ENCODE peak calls at places on chromosomes 13 and 19, in six cellular contexts. Q is glutamatergic neuron; W is ovary; M is left ventricle myocardium inferior; E is stomach; K is CD4-positive, alpha-beta T cell. N is an unnamed sample.

GRCh38 chr13:100097821-100098220 is 8.9 kb downstream of the PCCA start:
- DNase-seq in M (no peak), Q (no peak), K (no peak), E (no peak), W (no peak), N (no peak)

GRCh38 chr13:33466262-33466661 is 180.7 kb upstream of the STARD13 start:
- DNase-seq in M (no peak), K (no peak), Q (no peak), E (no peak), W (no peak), N (no peak)

GRCh38 chr19:41306394-41306793 is 3.6 kb upstream of the CCDC97 start:
- DNase-seq in M (no peak), Q (no peak), W (no peak), E (no peak), K (no peak), N (no peak)

GRCh38 chr13:99501952-99502310 is 659 bp downstream of the TM9SF2 start:
- DNase-seq in E (peak), Q (peak), M (no peak), K (no peak), W (no peak), N (peak)

GRCh38 chr19:4524808-4525562 is 6.7 kb upstream of the PLIN4 start:
- DNase-seq in M (peak), W (peak), E (peak), Q (peak), K (peak), N (peak)

GRCh38 chr19:51660975-51661600 is 14.5 kb upstream of the SIGLEC14 start:
- DNase-seq in K (no peak), E (peak), W (peak), Q (peak), M (peak), N (peak)

GRCh38 chr13:100128838-100129237 is 39.9 kb downstream of the PCCA start:
- DNase-seq in Q (no peak), M (no peak), K (no peak), W (no peak), E (no peak), N (no peak)

GRCh38 chr19:1223018-1223855 is 14.6 kb downstream of the CBARP start:
- DNase-seq in W (no peak), M (no peak), K (no peak), E (no peak), Q (peak), N (no peak)

GRCh38 chr13:42123600-42123999 is 75.2 kb downstream of the DGKH start:
- DNase-seq in W (no peak), E (no peak), K (no peak), Q (no peak), M (no peak), N (no peak)

GRCh38 chr13:77377016-77377415 is 50.1 kb upstream of the MYCBP2 start:
- DNase-seq in E (no peak), M (no peak), K (no peak), Q (no peak), W (no peak), N (no peak)

GRCh38 chr19:49217382-49217781 is 59.8 kb downstream of the TRPM4 start:
- DNase-seq in M (peak), W (no peak), E (no peak), Q (no peak), K (no peak), N (no peak)

GRCh38 chr13:74730556-74731331 is 596.5 kb upstream of the KLF12 start:
- DNase-seq in M (no peak), Q (no peak), W (no peak), E (no peak), K (no peak), N (peak)

GRCh38 chr13:41942462-41943094 is 18.3 kb downstream of the VWA8 start:
- DNase-seq in W (no peak), K (no peak), M (no peak), E (no peak), Q (peak), N (peak)

GRCh38 chr19:47230122-47230920 is 678 bp downstream of the BBC3 start:
- DNase-seq in E (peak), W (peak), K (peak), M (peak), Q (peak), N (peak)

GRCh38 chr19:53961523-53962345 is 1.0 kb upstream of the CACNG8 start:
- DNase-seq in W (no peak), M (no peak), E (no peak), Q (no peak), K (no peak), N (no peak)

GRCh38 chr13:32846020-32846451 is 170.2 kb upstream of the KL start:
- DNase-seq in W (no peak), E (no peak), M (no peak), K (no peak), Q (no peak), N (no peak)

GRCh38 chr13:110232756-110233155 is 74.2 kb downstream of the COL4A1 start:
- DNase-seq in E (no peak), Q (no peak), M (no peak), K (no peak), W (no peak), N (no peak)

GRCh38 chr13:67230774-67231480 is 791 bp upstream of the PCDH9 start:
- DNase-seq in W (peak), M (peak), K (no peak), Q (peak), E (peak), N (peak)

GRCh38 chr13:103386341-103386740 is 320.1 kb upstream of the SLC10A2 start:
- DNase-seq in Q (no peak), K (no peak), E (no peak), M (no peak), W (no peak), N (no peak)

GRCh38 chr13:26050568-26051230 is 1.1 kb downstream of the SHISA2 start:
- DNase-seq in E (peak), Q (peak), M (no peak), K (peak), W (no peak), N (peak)

GRCh38 chr13:26616126-26616525 is 58.6 kb downstream of the WASF3 start:
- DNase-seq in W (no peak), K (no peak), M (no peak), E (no peak), Q (no peak), N (no peak)

GRCh38 chr13:33016414-33017409 is at the start of gene KL:
- DNase-seq in E (peak), M (peak), K (no peak), W (peak), Q (peak), N (peak)

GRCh38 chr19:51971624-51972023 is 15.0 kb downstream of the ZNF350 start:
- DNase-seq in Q (peak), W (no peak), M (no peak), K (no peak), E (no peak), N (no peak)

GRCh38 chr19:10372698-10373097 is 7.7 kb downstream of the TYK2 start:
- DNase-seq in M (no peak), Q (no peak), W (no peak), E (no peak), K (no peak), N (no peak)

GRCh38 chr13:22278336-22278929 is 607.6 kb downstream of the FGF9 start:
- DNase-seq in W (peak), M (peak), E (peak), K (peak), Q (peak), N (peak)

GRCh38 chr19:33624586-33625153 is 2.9 kb downstream of the CHST8 start:
- DNase-seq in K (no peak), W (no peak), E (no peak), Q (no peak), M (no peak), N (no peak)

GRCh38 chr19:10353793-10354391 is 14.5 kb upstream of the ICAM3 start:
- DNase-seq in K (peak), E (no peak), Q (peak), M (peak), W (peak), N (peak)

GRCh38 chr13:105957769-105958438 is 577.6 kb downstream of the EFNB2 start:
- DNase-seq in M (no peak), W (no peak), E (no peak), K (no peak), Q (no peak), N (no peak)

GRCh38 chr19:40612831-40613668 is 11.9 kb downstream of the LTBP4 start:
- DNase-seq in W (peak), E (peak), K (peak), M (no peak), Q (peak), N (peak)

GRCh38 chr19:42495663-42496062 is 32.6 kb downstream of the CEACAM1 start:
- DNase-seq in E (no peak), Q (no peak), M (no peak), W (no peak), K (no peak), N (no peak)

GRCh38 chr13:26992951-26993490 is 178.6 kb downstream of the USP12 start:
- DNase-seq in Q (no peak), W (no peak), M (no peak), K (no peak), E (no peak), N (no peak)

GRCh38 chr13:88031980-88032562 is 360.9 kb downstream of the SLITRK5 start:
- DNase-seq in K (no peak), Q (no peak), M (no peak), W (no peak), E (no peak), N (no peak)

GRCh38 chr13:44648392-44649117 is 72.4 kb upstream of the TSC22D1 start:
- DNase-seq in W (no peak), Q (no peak), E (no peak), M (no peak), K (no peak), N (no peak)
- TF ChIP-seq CTCF in W (no peak), Q (peak), E (no peak), M (peak), K (peak), N (peak)

DNA sequence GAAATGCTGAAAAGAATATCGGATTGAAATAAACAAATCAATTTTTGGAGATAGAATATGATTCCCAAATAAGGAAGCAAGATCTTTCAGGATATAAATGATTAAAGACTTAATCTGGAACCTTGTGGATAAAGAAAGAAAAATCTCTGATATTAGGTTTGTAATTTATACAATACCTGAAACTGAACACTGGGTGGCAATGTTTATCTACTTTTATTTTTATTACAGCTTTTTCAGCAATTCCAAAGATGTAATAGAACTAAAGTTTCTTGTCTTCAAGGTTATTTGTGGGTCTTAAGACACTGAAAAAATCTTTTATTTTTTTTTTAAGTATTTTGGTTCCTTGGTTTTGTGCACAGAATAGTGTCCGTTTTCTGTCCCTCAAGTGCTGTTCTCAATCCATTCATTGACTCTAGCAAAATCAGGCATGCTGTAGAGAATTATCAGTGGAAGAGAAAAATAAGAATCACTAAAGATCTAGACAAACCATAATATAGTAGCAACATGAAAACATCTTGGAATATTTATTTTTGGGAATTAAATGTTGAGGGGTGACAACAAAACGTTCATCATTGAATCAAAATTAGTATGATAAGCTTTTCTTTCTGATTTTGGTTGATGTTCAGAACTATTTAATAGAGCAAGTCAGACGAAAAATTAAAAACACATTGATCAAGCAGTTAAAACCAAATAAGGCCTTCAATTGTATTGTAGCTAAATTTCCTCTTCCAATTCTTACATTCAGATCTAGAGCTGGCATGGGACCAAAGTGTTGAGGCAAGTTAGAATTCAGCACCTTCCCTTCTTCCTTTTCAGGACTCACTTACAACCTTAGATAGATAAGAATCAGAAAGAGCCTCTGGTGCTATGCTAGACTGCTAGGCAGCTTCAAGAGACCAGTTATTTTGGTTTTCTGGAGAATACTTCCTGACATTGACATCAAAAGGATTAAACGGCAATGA is 704.4 kb upstream of the PCDH20 start:
- DNase-seq in M (no peak), K (no peak), E (no peak), Q (no peak), W (no peak), N (no peak)
- TF ChIP-seq CTCF in M (peak), K (no peak), E (no peak), Q (peak), W (no peak), N (peak)

GRCh38 chr19:2254052-2254872 is 2.0 kb downstream of the JSRP1 start:
- DNase-seq in Q (peak), W (peak), M (no peak), E (no peak), K (no peak), N (peak)
- TF ChIP-seq CTCF in Q (peak), W (no peak), M (peak), E (no peak), K (no peak), N (no peak)

GRCh38 chr19:24159707-24160106 is 72.7 kb downstream of the ZNF254 start:
- DNase-seq in M (no peak), W (no peak), K (no peak), E (no peak), Q (no peak), N (no peak)
- TF ChIP-seq CTCF in M (peak), W (no peak), K (no peak), E (no peak), Q (no peak), N (no peak)

DNA sequence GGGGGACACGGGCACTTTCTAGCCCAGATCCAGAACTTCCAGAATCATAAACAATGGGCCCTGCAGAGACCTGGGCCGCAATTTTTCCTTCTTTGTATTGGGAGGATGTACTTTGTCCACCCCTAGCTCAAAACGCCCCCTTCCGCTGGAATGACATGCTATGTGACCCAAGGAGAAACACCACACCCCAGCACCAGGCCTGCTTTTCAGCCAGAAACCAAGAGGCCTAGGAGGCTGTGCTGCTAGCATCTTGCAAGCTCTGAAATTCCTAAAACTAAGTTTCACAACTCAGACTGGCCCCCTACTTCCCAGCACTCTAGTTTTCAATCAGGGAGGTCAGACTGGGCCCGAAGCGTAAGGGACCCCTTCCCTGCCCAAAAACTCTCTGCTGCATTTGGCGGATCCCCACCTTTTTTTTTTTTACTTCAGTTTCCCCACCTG is 538 bp downstream of the LSM4 start:
- DNase-seq in M (peak), K (no peak), Q (peak), W (no peak), E (peak), N (peak)
- TF ChIP-seq CTCF in M (no peak), K (no peak), Q (no peak), W (no peak), E (no peak), N (no peak)

GRCh38 chr19:29745253-29745652 is 30.2 kb upstream of the C19orf12 start:
- DNase-seq in Q (peak), E (no peak), K (no peak), W (no peak), M (no peak), N (peak)
- TF ChIP-seq CTCF in Q (peak), E (no peak), K (no peak), W (no peak), M (peak), N (peak)